ENCODE peak calls at places on chromosomes 6 and 20, in seven cellular contexts. F is effector memory CD4-positive, alpha-beta T cell; Z is CD4-positive, alpha-beta T cell; Y is HCT116; G is kidney; N is cardiac muscle cell; I is fibroblast of lung. E is an unnamed sample.

GRCh38 chr6:11653028-11653583 is 115.6 kb downstream of the TMEM170B start:
- DNase-seq in I (peak; percentile 95), N (peak; percentile 91), F (no peak), Y (no peak), Z (peak; percentile 25), G (peak; percentile 63), E (no peak)

GRCh38 chr6:168067081-168067480 is 11.9 kb downstream of the FRMD1 start:
- DNase-seq in Z (no peak), I (no peak), G (no peak), F (no peak), N (no peak), Y (no peak), E (no peak)

GRCh38 chr6:49551126-49551865 is 828 bp downstream of the C6orf141 start:
- DNase-seq in I (peak; percentile 50), N (no peak), G (peak; percentile 72), Z (no peak), F (no peak), Y (no peak), E (no peak)

GRCh38 chr6:42783876-42784738 is 2.3 kb downstream of the BICRAL start:
- DNase-seq in Y (no peak), G (no peak), Z (no peak), N (no peak), F (no peak), I (peak; percentile 10), E (no peak)

GRCh38 chr6:24763578-24763977 is 11.2 kb upstream of the GMNN start:
- DNase-seq in N (no peak), F (no peak), I (no peak), Y (no peak), G (no peak), Z (no peak), E (no peak)

GRCh38 chr6:77456531-77457248 is 6.6 kb downstream of the HTR1B start:
- DNase-seq in I (peak; percentile 99), N (peak; percentile 98), F (no peak), Y (peak; percentile 65), Z (no peak), G (no peak), E (no peak)

GRCh38 chr20:63536241-63536977 is 767 bp downstream of the PTK6 start:
- DNase-seq in F (no peak), Z (no peak), Y (no peak), I (no peak), N (peak; percentile 40), G (peak; percentile 85), E (no peak)

GRCh38 chr6:34919651-34920050 is 30.6 kb downstream of the ANKS1A start:
- DNase-seq in I (peak; percentile 36), Z (no peak), G (no peak), F (no peak), Y (no peak), N (peak; percentile 59), E (no peak)

GRCh38 chr6:159577564-159577963 is 115.5 kb downstream of the SOD2 start:
- DNase-seq in F (no peak), N (no peak), Z (no peak), I (peak; percentile 90), Y (no peak), G (no peak), E (no peak)

GRCh38 chr6:158665332-158665731 is 15.5 kb downstream of the SYTL3 start:
- DNase-seq in G (no peak), Z (no peak), Y (no peak), N (no peak), F (no peak), I (no peak), E (no peak)

GRCh38 chr6:158849899-158850806 is 31.0 kb upstream of the EZR start:
- DNase-seq in G (no peak), Z (peak; percentile 71), I (peak; percentile 98), Y (peak; percentile 97), F (peak; percentile 51), N (peak; percentile 78), E (no peak)

GRCh38 chr6:11970114-11970513 is 42.0 kb upstream of the HIVEP1 start:
- DNase-seq in G (no peak), Y (no peak), Z (no peak), F (no peak), I (no peak), N (no peak), E (no peak)

GRCh38 chr20:59145926-59146800 is 17.5 kb upstream of the ZNF831 start:
- DNase-seq in N (no peak), I (no peak), G (no peak), Y (no peak), F (no peak), Z (peak; percentile 63), E (no peak)

GRCh38 chr20:13262701-13263335 is 41.7 kb downstream of the ISM1 start:
- DNase-seq in I (no peak), Y (no peak), N (no peak), G (no peak), F (no peak), Z (no peak), E (no peak)

GRCh38 chr6:20265842-20266241 is 53.6 kb upstream of the MBOAT1 start:
- DNase-seq in F (no peak), I (no peak), Y (no peak), G (no peak), N (no peak), Z (no peak), E (no peak)

GRCh38 chr6:124719951-124720350 is 242.3 kb upstream of the RNF217 start:
- DNase-seq in Z (no peak), I (no peak), G (no peak), Y (no peak), N (no peak), F (no peak), E (no peak)

GRCh38 chr6:146785001-146785585 is 186.3 kb downstream of the ADGB start:
- DNase-seq in N (peak; percentile 66), G (no peak), Y (peak; percentile 56), I (peak; percentile 16), Z (peak; percentile 5), F (no peak), E (no peak)

GRCh38 chr6:901696-902455 is 208.9 kb upstream of the EXOC2 start:
- DNase-seq in I (no peak), Y (no peak), F (no peak), N (no peak), Z (no peak), G (no peak), E (no peak)

GRCh38 chr6:43669922-43670622 is 17.5 kb downstream of the MRPS18A start:
- DNase-seq in F (no peak), G (no peak), Z (no peak), Y (no peak), N (peak; percentile 65), I (no peak), E (no peak)

GRCh38 chr6:149271348-149272340 is 45.9 kb upstream of the TAB2 start:
- DNase-seq in Y (no peak), Z (peak; percentile 12), G (no peak), N (peak; percentile 84), I (peak; percentile 64), F (no peak), E (no peak)

DNA sequence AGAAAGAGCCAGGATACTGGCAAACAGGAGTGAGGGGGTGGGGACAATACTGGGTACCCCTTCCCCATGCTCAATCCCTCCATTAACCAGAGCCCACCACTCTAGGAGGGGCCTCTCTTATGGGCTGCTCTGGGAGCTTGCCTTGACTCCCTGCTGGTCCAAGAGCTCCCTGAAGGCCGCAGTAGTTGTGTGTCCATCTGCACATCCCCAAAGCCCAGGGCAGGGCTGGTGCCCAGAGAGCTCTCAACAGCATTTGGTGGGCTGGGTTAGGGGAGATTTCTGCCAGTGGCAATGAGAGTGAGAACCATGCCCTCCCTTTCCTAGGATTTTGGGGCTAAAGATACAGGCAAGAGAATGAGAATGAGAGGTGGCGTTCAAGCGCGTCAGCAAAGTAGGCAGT is 230.6 kb upstream of the PMEPA1 start:
- DNase-seq in Z (no peak), N (no peak), I (no peak), Y (no peak), G (no peak), F (no peak), E (no peak)
- H3K27ac ChIP-seq in Z (no peak overlapping the region), N (no peak overlapping the region), I (no peak overlapping the region), Y (no peak overlapping the region), G (no peak overlapping the region), F (no peak overlapping the region), E (no peak overlapping the region)

GRCh38 chr6:28351087-28351486 is 1.3 kb downstream of the ZKSCAN3 start:
- DNase-seq in Z (no peak), G (no peak), I (no peak), F (no peak), N (no peak), Y (no peak), E (no peak)
- H3K27ac ChIP-seq in Z (no peak overlapping the region), G (no peak overlapping the region), I (no peak overlapping the region), F (no peak overlapping the region), N (no peak overlapping the region), Y (peak overlapping the region; percentile 82), E (no peak overlapping the region)

DNA sequence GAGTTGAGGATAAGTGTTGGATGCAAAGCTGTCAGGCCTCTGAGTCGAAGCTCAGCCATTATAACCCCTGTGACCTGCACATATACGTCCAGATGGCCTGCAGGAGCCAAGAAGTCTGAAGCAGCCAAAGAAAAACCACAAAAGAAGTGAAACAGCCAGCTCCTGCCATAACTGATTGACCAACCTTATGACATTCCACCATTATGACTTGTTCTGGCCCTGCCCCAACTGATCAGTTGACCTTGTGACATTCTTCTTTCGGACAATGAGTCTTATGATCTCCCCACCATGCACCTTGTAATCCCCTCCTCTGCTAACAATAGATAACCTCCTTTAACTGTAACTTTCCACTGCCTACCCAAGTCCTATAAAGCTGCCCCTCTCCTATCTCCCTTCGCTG is 133.7 kb upstream of the AGPAT4 start:
- DNase-seq in F (no peak), G (no peak), N (peak; percentile 72), Y (no peak), Z (no peak), I (peak; percentile 84), E (no peak)
- H3K27ac ChIP-seq in F (no peak overlapping the region), G (no peak overlapping the region), N (peak overlapping the region; percentile 48), Y (no peak overlapping the region), Z (no peak overlapping the region), I (peak overlapping the region; percentile 26), E (no peak overlapping the region)

GRCh38 chr20:16571333-16571732 is 1.9 kb downstream of the KIF16B start:
- DNase-seq in Y (no peak), F (no peak), G (no peak), N (no peak), I (no peak), Z (no peak), E (no peak)
- H3K27ac ChIP-seq in Y (no peak overlapping the region), F (no peak overlapping the region), G (no peak overlapping the region), N (no peak overlapping the region), I (no peak overlapping the region), Z (no peak overlapping the region), E (no peak overlapping the region)

DNA sequence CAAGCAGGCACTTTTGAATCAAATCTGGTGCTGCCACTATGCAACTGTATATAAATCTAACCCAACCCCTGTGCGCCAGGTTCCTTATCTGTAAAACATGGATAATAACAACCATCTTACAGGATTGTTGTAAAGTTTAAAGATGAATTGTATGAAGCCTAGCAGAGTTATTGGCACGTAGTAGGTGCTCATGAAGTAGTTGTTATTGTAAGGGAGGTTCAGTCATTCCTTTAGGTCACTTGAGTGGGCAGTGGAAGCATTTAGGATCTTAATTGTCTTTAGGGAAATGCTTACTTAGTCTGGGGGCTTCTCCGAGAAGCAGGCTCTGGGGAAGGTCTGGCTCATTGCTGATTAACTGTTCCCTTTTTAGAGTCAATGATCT is 29.8 kb upstream of the PKIG start:
- DNase-seq in Z (no peak), N (no peak), I (no peak), F (no peak), Y (no peak), G (no peak), E (no peak)
- H3K27ac ChIP-seq in Z (no peak overlapping the region), N (no peak overlapping the region), I (peak overlapping the region; percentile 40), F (no peak overlapping the region), Y (no peak overlapping the region), G (no peak overlapping the region), E (no peak overlapping the region)

GRCh38 chr6:15259766-15260098 is 13.9 kb downstream of the JARID2 start:
- DNase-seq in Z (no peak), N (no peak), Y (no peak), G (no peak), I (no peak), F (no peak), E (no peak)
- H3K27ac ChIP-seq in Z (no peak overlapping the region), N (no peak overlapping the region), Y (no peak overlapping the region), G (no peak overlapping the region), I (no peak overlapping the region), F (peak overlapping the region; percentile 26), E (peak overlapping the region; percentile 54)